ENCODE peak calls at places on chromosomes 13 and 19, in four cellular contexts. L is stimulated activated CD4-positive, alpha-beta T cell treated with anti-CD3 and anti-CD28 coated beads, Interleukin-1b, Interleukin-23, amount 100 ng/mL, for 24 hours; G is T-helper 1 cell; C is KG1. S is an unnamed sample.

GRCh38 chr19:1941146-1942077 is at the start of gene CSNK1G2:
- DNase-seq in C (no peak), L (no peak), G (no peak), S (no peak)

GRCh38 chr19:31529121-31529520 is 179.9 kb upstream of the TSHZ3 start:
- DNase-seq in G (no peak), L (no peak), C (no peak), S (no peak)

GRCh38 chr13:25231537-25231936 is 55.8 kb downstream of the MTMR6 start:
- DNase-seq in L (no peak), C (no peak), G (no peak), S (no peak)

GRCh38 chr19:1977116-1977515 is 36.1 kb downstream of the CSNK1G2 start:
- DNase-seq in C (no peak), G (no peak), L (no peak), S (no peak)

GRCh38 chr13:44816701-44817684 is 172.3 kb downstream of the NUFIP1 start:
- DNase-seq in L (no peak), C (no peak), G (no peak), S (no peak)

GRCh38 chr19:33868076-33868735 is 71.5 kb downstream of the KCTD15 start:
- DNase-seq in C (no peak), G (no peak), L (no peak), S (no peak)

GRCh38 chr19:802497-802887 is 5.2 kb downstream of the PTBP1 start:
- DNase-seq in G (no peak), C (no peak), L (no peak), S (no peak)

GRCh38 chr13:90968510-90968909 is 379.0 kb upstream of the MIR17HG start:
- DNase-seq in G (no peak), C (no peak), L (no peak), S (no peak)

GRCh38 chr19:49812452-49812996 is 568 bp downstream of the FUZ start:
- DNase-seq in L (no peak), C (no peak), G (no peak), S (no peak)

GRCh38 chr19:18932216-18932841 is 8.7 kb downstream of the HOMER3 start:
- DNase-seq in C (no peak), G (peak; percentile 83), L (peak; percentile 85), S (peak; percentile 77)

GRCh38 chr19:4523306-4524110 is 5.2 kb upstream of the PLIN4 start:
- DNase-seq in C (peak; percentile 32), L (no peak), G (no peak), S (no peak)

GRCh38 chr19:47075941-47076340 is 27.5 kb upstream of the TMEM160 start:
- DNase-seq in L (no peak), G (no peak), C (no peak), S (no peak)

GRCh38 chr19:10612515-10613119 is 12.7 kb upstream of the SLC44A2 start:
- DNase-seq in L (no peak), C (no peak), G (no peak), S (no peak)

GRCh38 chr13:73429691-73430090 is 370.9 kb downstream of the KLF5 start:
- DNase-seq in C (no peak), L (no peak), G (no peak), S (no peak)

GRCh38 chr19:57578487-57579205 is at the start of gene ZNF416:
- DNase-seq in L (peak; percentile 76), C (peak; percentile 98), G (peak; percentile 91), S (peak; percentile 98)

GRCh38 chr19:57802269-57802668 is 12.4 kb downstream of the ZNF552 start:
- DNase-seq in G (no peak), C (no peak), L (no peak), S (no peak)

GRCh38 chr13:96238861-96239260 is 149.0 kb downstream of the HS6ST3 start:
- DNase-seq in C (no peak), L (no peak), G (no peak), S (no peak)

GRCh38 chr19:42284066-42284501 is 15.0 kb downstream of the CIC start:
- DNase-seq in L (no peak), C (peak; percentile 34), G (peak; percentile 90), S (peak; percentile 73)

GRCh38 chr19:28401739-28402138 is 811.2 kb downstream of the UQCRFS1 start:
- DNase-seq in C (no peak), G (no peak), L (no peak), S (no peak)

GRCh38 chr19:17542793-17543582 is 12.5 kb upstream of the COLGALT1 start:
- DNase-seq in C (no peak), G (no peak), L (no peak), S (no peak)

GRCh38 chr13:22498006-22498405 is 682.8 kb upstream of the SGCG start:
- DNase-seq in L (no peak), G (no peak), C (no peak), S (no peak)

GRCh38 chr19:31266731-31267130 is 82.5 kb downstream of the TSHZ3 start:
- DNase-seq in G (no peak), L (no peak), C (no peak), S (no peak)

GRCh38 chr19:4609878-4610511 is 29.3 kb upstream of the TNFAIP8L1 start:
- DNase-seq in C (peak; percentile 56), G (no peak), L (no peak), S (no peak)

GRCh38 chr13:76856141-76856571 is 30.0 kb downstream of the KCTD12 start:
- DNase-seq in G (no peak), L (no peak), C (no peak), S (no peak)

GRCh38 chr19:46355991-46356669 is 9.2 kb downstream of the PPP5C start:
- DNase-seq in C (no peak), L (no peak), G (no peak), S (no peak)

GRCh38 chr19:46478356-46478986 is 7.1 kb upstream of the PNMA8A start:
- DNase-seq in L (no peak), G (no peak), C (no peak), S (peak; percentile 33)

GRCh38 chr19:19402656-19403372 is 2.7 kb upstream of the GATAD2A start:
- DNase-seq in C (no peak), L (no peak), G (no peak), S (no peak)

S was measured in naive thymus-derived CD8-positive, alpha-beta T cell.